ENCODE peak calls at places on chromosomes 16 and 17, in six cellular contexts. E, D, S, G, H and K are unnamed samples.

GRCh38 chr17:28727727-28728363 is 743 bp upstream of the NEK8 start:
- DNase-seq in E (no peak), S (peak), D (peak), H (peak), G (peak), K (no peak)

GRCh38 chr17:17567631-17568030 is 23.9 kb downstream of the PEMT start:
- DNase-seq in H (no peak), G (no peak), E (no peak), S (no peak), D (no peak), K (no peak)

GRCh38 chr16:2977440-2977839 is 2.8 kb downstream of the PKMYT1 start:
- DNase-seq in S (no peak), G (no peak), D (no peak), H (peak), E (no peak), K (no peak)

GRCh38 chr17:77476498-77476897 is 335.7 kb downstream of the SEC14L1 start:
- DNase-seq in E (no peak), H (no peak), D (no peak), S (no peak), G (no peak), K (no peak)

GRCh38 chr16:86773339-86773715 is 195.0 kb downstream of the FOXL1 start:
- DNase-seq in E (no peak), S (no peak), D (no peak), H (no peak), G (no peak), K (no peak)

GRCh38 chr17:45073414-45074070 is 12.4 kb downstream of the NMT1 start:
- DNase-seq in S (no peak), H (no peak), D (no peak), G (no peak), E (no peak), K (no peak)

GRCh38 chr16:9860876-9861275 is 321.4 kb downstream of the GRIN2A start:
- DNase-seq in D (no peak), G (no peak), H (no peak), E (no peak), S (no peak), K (no peak)

GRCh38 chr16:20904507-20905079 is 4.0 kb downstream of the LYRM1 start:
- DNase-seq in G (no peak), S (peak), D (no peak), E (no peak), H (no peak), K (no peak)

GRCh38 chr16:23257682-23258081 is 44.4 kb upstream of the SCNN1B start:
- DNase-seq in D (no peak), G (no peak), H (no peak), E (no peak), S (no peak), K (no peak)